ENCODE peak calls at places on chromosomes 16 and 17, in seven cellular contexts. E is mammary epithelial cell, G is SK-N-SH, D is heart left ventricle, K is PC-3, N is body of pancreas, F is A673. R is an unnamed sample.

GRCh38 chr17:18319604-18320256 is 4.6 kb downstream of the SMCR8 start:
- DNase-seq in E (peak), G (peak), D (no peak), K (peak), N (no peak), F (peak), R (no peak)

GRCh38 chr16:79267781-79268180 is 332.8 kb downstream of the MAF start:
- DNase-seq in E (no peak), G (no peak), D (no peak), K (no peak), N (no peak), F (no peak), R (no peak)

GRCh38 chr17:10073026-10073425 is 125.4 kb downstream of the GAS7 start:
- DNase-seq in E (peak), G (no peak), D (no peak), K (no peak), N (no peak), F (no peak), R (no peak)

GRCh38 chr16:66717112-66717675 is 20.7 kb upstream of the CMTM4 start:
- DNase-seq in E (no peak), G (peak), D (no peak), K (peak), N (no peak), F (peak), R (peak)

GRCh38 chr17:8225813-8226535 is 15.6 kb upstream of the AURKB start:
- DNase-seq in E (peak), G (no peak), D (no peak), K (peak), N (peak), F (peak), R (peak)

GRCh38 chr16:84952335-84953050 is 58.8 kb downstream of the ZDHHC7 start:
- DNase-seq in E (peak), G (peak), D (peak), K (peak), N (peak), F (peak), R (peak)

GRCh38 chr17:39755550-39756375 is 18.0 kb downstream of the GRB7 start:
- DNase-seq in E (no peak), G (no peak), D (no peak), K (no peak), N (no peak), F (no peak), R (no peak)

GRCh38 chr17:27323538-27324212 is 29.8 kb downstream of the WSB1 start:
- DNase-seq in E (peak), G (no peak), D (peak), K (peak), N (peak), F (no peak), R (peak)

GRCh38 chr17:57296231-57296630 is 39.9 kb downstream of the MSI2 start:
- DNase-seq in E (no peak), G (no peak), D (no peak), K (peak), N (no peak), F (peak), R (no peak)

GRCh38 chr17:1713878-1714487 is 3.8 kb upstream of the TLCD2 start:
- DNase-seq in E (peak), G (peak), D (no peak), K (peak), N (peak), F (peak), R (peak)

GRCh38 chr16:23905027-23905426 is 69.2 kb downstream of the PRKCB start:
- DNase-seq in E (peak), G (no peak), D (no peak), K (peak), N (no peak), F (peak), R (peak)

GRCh38 chr16:81432899-81433560 is 11.6 kb upstream of the CMIP start:
- DNase-seq in E (no peak), G (no peak), D (no peak), K (no peak), N (no peak), F (no peak), R (no peak)

GRCh38 chr17:40530988-40531971 is 29.9 kb upstream of the TNS4 start:
- DNase-seq in E (no peak), G (no peak), D (peak), K (no peak), N (no peak), F (no peak), R (peak)

GRCh38 chr17:28105501-28105900 is 63.0 kb downstream of the NLK start:
- DNase-seq in E (peak), G (no peak), D (no peak), K (no peak), N (no peak), F (no peak), R (no peak)

GRCh38 chr16:57690782-57691471 is 3.7 kb upstream of the DRC7 start:
- DNase-seq in E (no peak), G (no peak), D (no peak), K (no peak), N (no peak), F (no peak), R (no peak)

GRCh38 chr16:21950782-21951521 is 2.2 kb upstream of the UQCRC2 start:
- DNase-seq in E (peak), G (peak), D (no peak), K (peak), N (no peak), F (peak), R (no peak)

GRCh38 chr17:46790216-46790615 is 28.3 kb downstream of the WNT3 start:
- DNase-seq in E (no peak), G (no peak), D (no peak), K (no peak), N (no peak), F (no peak), R (no peak)

GRCh38 chr16:81823111-81823510 is 44.0 kb downstream of the PLCG2 start:
- DNase-seq in E (no peak), G (no peak), D (peak), K (no peak), N (no peak), F (no peak), R (no peak)

GRCh38 chr16:87202346-87202745 is 114.8 kb downstream of the C16orf95 start:
- DNase-seq in E (no peak), G (no peak), D (no peak), K (no peak), N (no peak), F (no peak), R (no peak)

GRCh38 chr17:74864866-74865395 is 5.2 kb upstream of the GRIN2C start:
- DNase-seq in E (peak), G (peak), D (peak), K (peak), N (peak), F (peak), R (peak)

GRCh38 chr16:67082891-67083290 is 26.9 kb upstream of the PHAF1 start:
- DNase-seq in E (no peak), G (no peak), D (no peak), K (no peak), N (no peak), F (no peak), R (no peak)

GRCh38 chr17:77511514-77512061 is 370.8 kb downstream of the SEC14L1 start:
- DNase-seq in E (no peak), G (no peak), D (no peak), K (no peak), N (no peak), F (no peak), R (no peak)

GRCh38 chr16:79182618-79183017 is 417.9 kb downstream of the MAF start:
- DNase-seq in E (no peak), G (no peak), D (no peak), K (no peak), N (no peak), F (no peak), R (no peak)

GRCh38 chr17:66790476-66791061 is 44.3 kb upstream of the CACNG5 start:
- DNase-seq in E (no peak), G (no peak), D (no peak), K (no peak), N (no peak), F (no peak), R (no peak)
- H3K4me3 ChIP-seq in E (no peak), G (no peak), D (no peak), K (no peak), N (no peak), F (no peak), R (peak)

GRCh38 chr16:49826515-49826914 is 29.4 kb downstream of the ZNF423 start:
- DNase-seq in E (no peak), G (no peak), D (no peak), K (no peak), N (no peak), F (no peak), R (no peak)
- H3K27ac ChIP-seq in E (no peak), G (no peak), D (peak), K (no peak), N (no peak), F (no peak), R (no peak)

GRCh38 chr17:80477647-80478478 is 1.5 kb upstream of the NPTX1 start:
- DNase-seq in E (peak), G (peak), D (no peak), K (no peak), N (no peak), F (peak), R (peak)
- TF ChIP-seq CTCF in E (peak), G (peak), D (peak), K (no peak), N (no peak), F (peak), R (peak)

DNA sequence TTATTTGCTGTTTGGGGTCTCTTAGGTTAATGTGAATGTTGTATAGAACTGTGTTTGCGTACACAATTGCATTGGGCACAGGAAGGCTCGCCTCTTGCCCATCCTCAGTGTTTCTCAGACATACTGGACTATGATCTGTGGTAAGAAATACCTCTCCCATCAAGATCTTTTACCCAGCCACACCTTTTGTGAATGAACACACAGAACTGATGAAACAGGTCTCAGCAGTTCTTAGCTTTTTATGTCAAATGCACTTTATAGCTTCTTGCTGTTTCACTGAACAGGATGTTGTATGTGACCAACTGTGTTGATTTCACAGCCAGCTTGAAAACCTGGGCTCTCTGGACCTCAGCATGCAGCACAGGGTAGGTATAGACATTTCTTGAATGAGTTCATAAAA is 31.5 kb downstream of the HAPSTR1 start:
- DNase-seq in E (no peak), G (no peak), D (no peak), K (no peak), N (no peak), F (no peak), R (no peak)
- H3K4me3 ChIP-seq in E (no peak), G (no peak), D (no peak), K (no peak), N (no peak), F (no peak), R (no peak)

GRCh38 chr17:60134396-60135159 is 15.2 kb upstream of the CA4 start:
- DNase-seq in E (no peak), G (peak), D (no peak), K (no peak), N (no peak), F (no peak), R (peak)

GRCh38 chr17:60137731-60138130 is 12.0 kb upstream of the CA4 start:
- DNase-seq in E (no peak), G (no peak), D (no peak), K (no peak), N (no peak), F (no peak), R (no peak)

GRCh38 chr17:60138769-60139437 is 10.9 kb upstream of the CA4 start:
- DNase-seq in E (no peak), G (no peak), D (no peak), K (no peak), N (no peak), F (no peak), R (no peak)

GRCh38 chr17:60135951-60136666 is 13.7 kb upstream of the CA4 start:
- DNase-seq in E (no peak), G (no peak), D (no peak), K (no peak), N (peak), F (no peak), R (no peak)

GRCh38 chr17:60135160-60135950 is 14.4 kb upstream of the CA4 start:
- DNase-seq in E (peak), G (peak), D (peak), K (peak), N (peak), F (peak), R (peak)
- H3K27ac ChIP-seq in E (peak), G (peak), D (peak), K (peak), N (peak), F (peak), R (no peak)

GRCh38 chr17:11909348-11909747 is 87.9 kb downstream of the ZNF18 start:
- DNase-seq in E (no peak), G (no peak), D (no peak), K (no peak), N (no peak), F (peak), R (no peak)
- TF ChIP-seq CTCF in E (no peak), G (no peak), D (no peak), K (peak), N (no peak), F (peak), R (no peak)

DNA sequence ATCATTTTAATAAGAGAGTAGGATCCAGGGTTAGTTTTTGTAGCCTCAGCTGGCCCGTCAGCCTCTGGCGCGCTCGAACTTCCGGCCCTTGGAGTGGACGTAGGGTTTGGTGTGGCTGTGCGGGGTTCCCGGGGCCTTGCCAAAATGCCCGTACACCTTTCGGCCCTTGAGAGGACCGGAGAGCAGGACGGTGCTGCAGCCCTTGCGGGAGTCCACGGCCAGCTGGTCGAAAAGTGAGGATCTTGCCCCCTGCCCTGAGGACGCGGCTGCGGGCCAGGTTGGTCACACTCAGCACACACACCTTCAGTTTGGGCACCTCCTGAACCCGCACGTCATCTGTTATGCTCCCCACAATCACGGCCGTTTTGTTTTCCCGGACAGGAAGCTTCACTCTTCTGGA is 42.2 kb upstream of the CNTNAP4 start:
- DNase-seq in E (no peak), G (no peak), D (no peak), K (no peak), N (no peak), F (no peak), R (no peak)
- H3K4me3 ChIP-seq in E (no peak), G (no peak), D (no peak), K (no peak), N (no peak), F (no peak), R (no peak)

GRCh38 chr16:48118841-48119240 is 37.0 kb downstream of the ABCC12 start:
- DNase-seq in E (no peak), G (no peak), D (no peak), K (no peak), N (no peak), F (no peak), R (no peak)
- H3K27ac ChIP-seq in E (no peak), G (no peak), D (no peak), K (no peak), N (no peak), F (no peak), R (no peak)

R was measured in ovary.